ENCODE peak calls at places on chromosome 13, in ten cellular contexts. Z is heart left ventricle, F is SW480, N is NCI-H1105, M is cardiac fibroblast, Q is esophagus squamous epithelium, X is activated T-cell treated with anti-CD3 and anti-CD28 coated beads for 24 hours, Y is skeletal muscle cell, I is NCI-H1092, R is anterior cingulate cortex. H is an unnamed sample.

GRCh38 chr13:29905845-29906244 is 55.4 kb upstream of the UBL3 start:
- DNase-seq in Z (peak; percentile 33), F (no peak), N (no peak), M (peak; percentile 49), Q (no peak), X (no peak), Y (no peak), I (no peak), R (no peak), H (no peak)

GRCh38 chr13:29529755-29530154 is 65.7 kb downstream of the SLC7A1 start:
- DNase-seq in Z (no peak), F (no peak), N (no peak), M (no peak), Q (no peak), X (no peak), Y (no peak), I (no peak), R (no peak), H (no peak)

GRCh38 chr13:84481958-84482357 is 599.7 kb upstream of the SLITRK1 start:
- DNase-seq in Z (no peak), F (no peak), N (no peak), M (peak; percentile 70), Q (no peak), X (no peak), Y (peak; percentile 86), I (no peak), R (no peak), H (no peak)

GRCh38 chr13:112587359-112587766 is 590 bp downstream of the TUBGCP3 start:
- DNase-seq in Z (peak; percentile 92), F (peak; percentile 81), N (peak; percentile 89), M (peak; percentile 81), Q (no peak), X (peak; percentile 69), Y (peak; percentile 54), I (peak; percentile 82), R (peak; percentile 14), H (peak; percentile 91)

GRCh38 chr13:29621841-29622240 is 26.4 kb upstream of the SLC7A1 start:
- DNase-seq in Z (no peak), F (no peak), N (no peak), M (peak; percentile 59), Q (no peak), X (no peak), Y (no peak), I (no peak), R (no peak), H (no peak)

GRCh38 chr13:31227870-31228269 is 28.1 kb downstream of the B3GLCT start:
- DNase-seq in Z (no peak), F (no peak), N (no peak), M (no peak), Q (no peak), X (no peak), Y (no peak), I (no peak), R (no peak), H (no peak)

GRCh38 chr13:25860862-25861261 is 191.0 kb downstream of the SHISA2 start:
- DNase-seq in Z (no peak), F (no peak), N (no peak), M (peak; percentile 44), Q (no peak), X (no peak), Y (no peak), I (no peak), R (no peak), H (no peak)

GRCh38 chr13:75258159-75258782 is 223.7 kb downstream of the TBC1D4 start:
- DNase-seq in Z (no peak), F (peak; percentile 59), N (no peak), M (peak; percentile 74), Q (no peak), X (no peak), Y (no peak), I (peak; percentile 14), R (no peak), H (no peak)

GRCh38 chr13:89951341-89951740 is 1396.1 kb upstream of the MIR17HG start:
- DNase-seq in Z (peak; percentile 23), F (no peak), N (no peak), M (no peak), Q (no peak), X (no peak), Y (no peak), I (no peak), R (no peak), H (no peak)

GRCh38 chr13:26412263-26412662 is 145.2 kb upstream of the WASF3 start:
- DNase-seq in Z (no peak), F (peak; percentile 96), N (no peak), M (peak; percentile 6), Q (no peak), X (no peak), Y (no peak), I (no peak), R (no peak), H (no peak)

GRCh38 chr13:110154370-110155031 is 152.5 kb downstream of the COL4A1 start:
- DNase-seq in Z (no peak), F (no peak), N (no peak), M (no peak), Q (no peak), X (no peak), Y (no peak), I (no peak), R (no peak), H (no peak)

GRCh38 chr13:86585826-86586225 is 786.6 kb upstream of the SLITRK6 start:
- DNase-seq in Z (peak; percentile 49), F (no peak), N (no peak), M (no peak), Q (no peak), X (no peak), Y (peak; percentile 94), I (no peak), R (no peak), H (no peak)

GRCh38 chr13:56755181-56755580 is 385.5 kb upstream of the PRR20A start:
- DNase-seq in Z (no peak), F (no peak), N (no peak), M (no peak), Q (no peak), X (no peak), Y (no peak), I (no peak), R (no peak), H (no peak)